ENCODE peak calls at places on chromosomes 16 and 17, in five cellular contexts. U, F, Y, V and W are unnamed samples.
A peak's percentile ranks its signal among the peaks of the same experiment; 100 is the strongest.

GRCh38 chr17:82649501-82650261 is 1.4 kb upstream of the WDR45B start:
- DNase-seq in V (no peak), F (no peak), Y (no peak), U (no peak), W (no peak)

GRCh38 chr17:80364091-80364691 is 50.8 kb upstream of the ENDOV start:
- DNase-seq in F (peak; percentile 37), Y (no peak), V (no peak), U (no peak), W (no peak)

GRCh38 chr16:85327731-85328664 is 215.7 kb upstream of the CIBAR2 start:
- DNase-seq in Y (no peak), U (peak; percentile 82), F (no peak), V (no peak), W (no peak)

GRCh38 chr16:27818231-27818630 is 245.3 kb downstream of the GSG1L start:
- DNase-seq in U (no peak), V (no peak), F (no peak), Y (no peak), W (no peak)

GRCh38 chr17:83109793-83110645 is 30.6 kb downstream of the METRNL start:
- DNase-seq in F (peak; percentile 94), U (peak; percentile 93), V (peak; percentile 64), Y (no peak), W (peak; percentile 83)

GRCh38 chr16:69796285-69797118 is 34.4 kb downstream of the WWP2 start:
- DNase-seq in V (peak; percentile 32), F (peak; percentile 61), Y (no peak), U (peak; percentile 79), W (peak; percentile 65)

GRCh38 chr17:39867891-39868553 is at the start of gene ZPBP2:
- DNase-seq in F (no peak), V (no peak), Y (no peak), U (no peak), W (no peak)

GRCh38 chr16:23557779-23558330 is 328 bp downstream of the UBFD1 start:
- DNase-seq in Y (no peak), F (no peak), U (peak; percentile 20), V (no peak), W (no peak)

GRCh38 chr17:74777884-74778490 is 1.8 kb upstream of the NAT9 start:
- DNase-seq in F (no peak), Y (no peak), V (no peak), U (no peak), W (no peak)

GRCh38 chr16:28511031-28511430 is 4.4 kb upstream of the IL27 start:
- DNase-seq in Y (no peak), V (no peak), U (no peak), F (no peak), W (no peak)

GRCh38 chr17:61464121-61464905 is 12.1 kb downstream of the TBX4 start:
- DNase-seq in V (no peak), Y (no peak), U (no peak), F (no peak), W (no peak)

GRCh38 chr17:50630524-50631194 is 4.0 kb upstream of the ABCC3 start:
- DNase-seq in U (no peak), V (no peak), Y (peak; percentile 14), F (peak; percentile 90), W (no peak)

GRCh38 chr17:82257473-82257872 is 16.0 kb downstream of the CSNK1D start:
- DNase-seq in Y (peak; percentile 41), V (no peak), F (no peak), U (no peak), W (no peak)

GRCh38 chr16:3780570-3780969 is 63.2 kb upstream of the TRAP1 start:
- DNase-seq in U (peak; percentile 8), F (no peak), Y (no peak), V (no peak), W (no peak)

GRCh38 chr17:57762375-57762916 is 17.3 kb upstream of the CCDC182 start:
- DNase-seq in V (no peak), Y (no peak), F (no peak), U (no peak), W (no peak)

GRCh38 chr17:40058151-40058784 is 4.1 kb upstream of the MED24 start:
- DNase-seq in Y (no peak), U (peak; percentile 38), F (no peak), V (no peak), W (no peak)

GRCh38 chr16:53509906-53510703 is 7.1 kb upstream of the AKTIP start:
- DNase-seq in V (no peak), U (peak; percentile 65), Y (no peak), F (peak; percentile 58), W (peak; percentile 38)

GRCh38 chr17:35184274-35184673 is 9.9 kb downstream of the SLC35G3 start:
- DNase-seq in U (no peak), V (no peak), Y (no peak), F (no peak), W (no peak)

GRCh38 chr17:69734656-69735055 is 320.2 kb downstream of the MAP2K6 start:
- DNase-seq in U (no peak), F (no peak), Y (no peak), V (no peak), W (no peak)

GRCh38 chr16:72561-73537 is at the start of gene RHBDF1:
- DNase-seq in U (no peak), F (peak; percentile 53), V (no peak), Y (no peak), W (no peak)

GRCh38 chr16:54456291-54456690 is 169.7 kb upstream of the IRX3 start:
- DNase-seq in V (no peak), U (no peak), F (no peak), Y (no peak), W (no peak)

GRCh38 chr16:19963306-19963705 is 78.7 kb upstream of the GPRC5B start:
- DNase-seq in V (no peak), U (no peak), F (no peak), Y (no peak), W (no peak)

GRCh38 chr16:12211870-12212690 is 235.5 kb downstream of the SNX29 start:
- DNase-seq in V (no peak), U (no peak), F (no peak), Y (no peak), W (no peak)

GRCh38 chr16:87956771-87957279 is 5.6 kb downstream of the BANP start:
- DNase-seq in V (no peak), Y (no peak), U (peak; percentile 67), F (peak; percentile 32), W (no peak)

GRCh38 chr16:67268136-67268579 is 11.2 kb upstream of the PLEKHG4 start:
- DNase-seq in Y (no peak), F (no peak), U (peak; percentile 90), V (no peak), W (peak; percentile 29)

GRCh38 chr17:57004944-57005579 is 27.1 kb downstream of the SCPEP1 start:
- DNase-seq in Y (no peak), U (no peak), V (no peak), F (peak; percentile 31), W (no peak)

GRCh38 chr16:73202176-73202729 is 154.3 kb upstream of the ZFHX3 start:
- DNase-seq in F (no peak), U (peak; percentile 94), V (peak; percentile 27), Y (no peak), W (peak; percentile 91)

GRCh38 chr16:85564277-85565051 is 48.7 kb upstream of the GSE1 start:
- DNase-seq in U (no peak), Y (no peak), V (no peak), F (no peak), W (no peak)

GRCh38 chr16:64153718-64154117 is 968.1 kb downstream of the CDH11 start:
- DNase-seq in U (peak; percentile 19), V (peak; percentile 35), F (no peak), Y (no peak), W (no peak)

GRCh38 chr16:86945166-86945900 is 367.0 kb downstream of the FOXL1 start:
- DNase-seq in V (no peak), U (no peak), Y (no peak), F (no peak), W (no peak)

GRCh38 chr17:47363171-47363570 is 39.4 kb downstream of the EFCAB13 start:
- DNase-seq in V (no peak), U (no peak), Y (no peak), F (no peak), W (no peak)

GRCh38 chr16:69938981-69939820 is 11.9 kb upstream of the CLEC18A start:
- DNase-seq in U (no peak), F (no peak), Y (no peak), V (no peak), W (no peak)

GRCh38 chr17:20206068-20206467 is 196.9 kb downstream of the SPECC1 start:
- DNase-seq in V (no peak), U (peak; percentile 12), F (peak; percentile 44), Y (no peak), W (no peak)

GRCh38 chr17:41615454-41615853 is 2.9 kb upstream of the KRT16 start:
- DNase-seq in F (no peak), Y (no peak), V (no peak), U (no peak), W (no peak)

GRCh38 chr16:84820305-84820684 is 510 bp downstream of the CRISPLD2 start:
- DNase-seq in Y (no peak), U (no peak), V (no peak), F (no peak), W (no peak)

GRCh38 chr17:38508570-38508950 is 80.3 kb downstream of the ARHGAP23 start:
- DNase-seq in V (no peak), U (no peak), Y (no peak), F (no peak), W (no peak)

GRCh38 chr16:90008708-90009145 is 10.5 kb downstream of the DBNDD1 start:
- DNase-seq in V (no peak), F (no peak), U (peak; percentile 22), Y (peak; percentile 51), W (no peak)

GRCh38 chr16:49055824-49056545 is 225.7 kb downstream of the CBLN1 start:
- DNase-seq in F (no peak), Y (no peak), U (no peak), V (no peak), W (no peak)

GRCh38 chr16:67961551-67961957 is 6.9 kb downstream of the SLC12A4 start:
- DNase-seq in F (no peak), V (no peak), U (no peak), Y (no peak), W (no peak)